ENCODE peak calls at places on chromosomes 2 and 18, in seven cellular contexts. H is spleen, A is breast epithelium, L is GM23338, G is Karpas-422, K is tibial artery, R is Peyer's patch. W is an unnamed sample.

GRCh38 chr2:120445431-120446143 is 99.7 kb downstream of the INHBB start:
- DNase-seq in H (peak), A (no peak), L (no peak), G (no peak), K (no peak), R (no peak), W (no peak)

GRCh38 chr2:58976374-58977055 is 735.4 kb upstream of the FANCL start:
- DNase-seq in H (no peak), A (no peak), L (peak), G (no peak), K (no peak), R (no peak), W (no peak)

GRCh38 chr2:138003411-138003810 is 39.1 kb downstream of the HNMT start:
- DNase-seq in H (no peak), A (no peak), L (no peak), G (no peak), K (no peak), R (no peak), W (no peak)

GRCh38 chr2:196783431-196784094 is 15.9 kb downstream of the GTF3C3 start:
- DNase-seq in H (no peak), A (no peak), L (no peak), G (no peak), K (no peak), R (no peak), W (no peak)

GRCh38 chr2:223003191-223003590 is 48.8 kb upstream of the KCNE4 start:
- DNase-seq in H (no peak), A (no peak), L (no peak), G (no peak), K (no peak), R (no peak), W (no peak)

GRCh38 chr2:149346272-149346671 is 15.9 kb downstream of the LYPD6 start:
- DNase-seq in H (no peak), A (no peak), L (no peak), G (no peak), K (no peak), R (no peak), W (no peak)

GRCh38 chr2:128270306-128271185 is 48.1 kb downstream of the HS6ST1 start:
- DNase-seq in H (peak), A (peak), L (no peak), G (no peak), K (no peak), R (peak), W (no peak)

GRCh38 chr18:24657461-24657860 is 197.0 kb downstream of the HRH4 start:
- DNase-seq in H (peak), A (no peak), L (no peak), G (no peak), K (no peak), R (no peak), W (no peak)

GRCh38 chr2:75210409-75210808 is 11.1 kb upstream of the TACR1 start:
- DNase-seq in H (no peak), A (no peak), L (no peak), G (no peak), K (no peak), R (no peak), W (no peak)

GRCh38 chr2:72138921-72139381 is 8.7 kb downstream of the CYP26B1 start:
- DNase-seq in H (peak), A (no peak), L (no peak), G (no peak), K (no peak), R (peak), W (no peak)

GRCh38 chr2:23385351-23385747 is 370 bp downstream of the KLHL29 start:
- DNase-seq in H (peak), A (no peak), L (peak), G (peak), K (peak), R (peak), W (no peak)

GRCh38 chr2:103161456-103162289 is 399.8 kb downstream of the TMEM182 start:
- DNase-seq in H (no peak), A (no peak), L (peak), G (peak), K (peak), R (no peak), W (no peak)

GRCh38 chr2:235618039-235618438 is 124.2 kb downstream of the AGAP1 start:
- DNase-seq in H (no peak), A (no peak), L (no peak), G (no peak), K (no peak), R (no peak), W (no peak)

GRCh38 chr2:62794791-62795190 is 89.3 kb downstream of the EHBP1 start:
- DNase-seq in H (no peak), A (no peak), L (no peak), G (no peak), K (no peak), R (no peak), W (no peak)

GRCh38 chr2:9188823-9189222 is 17.8 kb upstream of the ASAP2 start:
- DNase-seq in H (no peak), A (no peak), L (no peak), G (no peak), K (no peak), R (no peak), W (no peak)

GRCh38 chr18:35005963-35006577 is 35.1 kb upstream of the MAPRE2 start:
- DNase-seq in H (no peak), A (no peak), L (peak), G (peak), K (no peak), R (no peak), W (no peak)

GRCh38 chr18:63017977-63018376 is 301.6 kb downstream of the BCL2 start:
- DNase-seq in H (no peak), A (no peak), L (no peak), G (no peak), K (no peak), R (no peak), W (no peak)

GRCh38 chr2:7913956-7914355 is 767.9 kb upstream of the ID2 start:
- DNase-seq in H (no peak), A (no peak), L (no peak), G (no peak), K (no peak), R (no peak), W (no peak)

GRCh38 chr2:78023356-78023755 is 501.2 kb upstream of the LRRTM4 start:
- DNase-seq in H (no peak), A (no peak), L (peak), G (no peak), K (no peak), R (no peak), W (no peak)

GRCh38 chr2:157825885-157826284 is 50.2 kb downstream of the ACVR1 start:
- DNase-seq in H (no peak), A (no peak), L (no peak), G (no peak), K (peak), R (no peak), W (peak)

GRCh38 chr2:201483337-201483736 is 31.8 kb downstream of the STRADB start:
- DNase-seq in H (no peak), A (no peak), L (no peak), G (no peak), K (no peak), R (no peak), W (no peak)

GRCh38 chr2:162242586-162243304 is 500 bp downstream of the FAP start:
- DNase-seq in H (no peak), A (no peak), L (no peak), G (no peak), K (no peak), R (no peak), W (no peak)

GRCh38 chr2:20292984-20293383 is 57.7 kb downstream of the PUM2 start:
- DNase-seq in H (no peak), A (no peak), L (no peak), G (no peak), K (no peak), R (no peak), W (no peak)

GRCh38 chr2:233130024-233130423 is 69.9 kb downstream of the INPP5D start:
- DNase-seq in H (peak), A (no peak), L (no peak), G (no peak), K (no peak), R (no peak), W (no peak)

GRCh38 chr2:106030287-106031268 is 163.5 kb downstream of the UXS1 start:
- DNase-seq in H (no peak), A (no peak), L (no peak), G (no peak), K (peak), R (peak), W (no peak)

GRCh38 chr2:232537079-232537478 is 2.4 kb upstream of the CHRNG start:
- DNase-seq in H (peak), A (no peak), L (peak), G (peak), K (no peak), R (peak), W (peak)

GRCh38 chr2:182302174-182302573 is 124.7 kb downstream of the PDE1A start:
- DNase-seq in H (no peak), A (no peak), L (no peak), G (no peak), K (no peak), R (no peak), W (no peak)

GRCh38 chr2:203669820-203670219 is 36.6 kb upstream of the CD28 start:
- DNase-seq in H (no peak), A (no peak), L (no peak), G (no peak), K (no peak), R (no peak), W (no peak)

GRCh38 chr18:76274470-76275289 is 220.4 kb downstream of the ZNF516 start:
- DNase-seq in H (no peak), A (no peak), L (peak), G (peak), K (no peak), R (no peak), W (no peak)

GRCh38 chr18:67342159-67342558 is 174.4 kb downstream of the DSEL start:
- DNase-seq in H (no peak), A (no peak), L (no peak), G (no peak), K (no peak), R (no peak), W (no peak)

GRCh38 chr18:27363918-27364317 is 178.8 kb upstream of the CHST9 start:
- DNase-seq in H (no peak), A (no peak), L (peak), G (peak), K (no peak), R (no peak), W (no peak)

GRCh38 chr2:202387608-202388342 is 11.6 kb downstream of the BMPR2 start:
- DNase-seq in H (no peak), A (no peak), L (no peak), G (no peak), K (no peak), R (no peak), W (no peak)

GRCh38 chr2:46825231-46825957 is 90.2 kb downstream of the MCFD2 start:
- DNase-seq in H (no peak), A (no peak), L (no peak), G (no peak), K (peak), R (no peak), W (no peak)

GRCh38 chr2:176999331-176999730 is 213.3 kb upstream of the HNRNPA3 start:
- DNase-seq in H (no peak), A (no peak), L (no peak), G (no peak), K (no peak), R (no peak), W (no peak)

GRCh38 chr2:241217320-241218031 is 29.0 kb downstream of the ANO7 start:
- DNase-seq in H (peak), A (peak), L (peak), G (no peak), K (peak), R (peak), W (peak)

GRCh38 chr2:160940271-160940670 is 220.0 kb upstream of the TANK start:
- DNase-seq in H (no peak), A (no peak), L (no peak), G (no peak), K (no peak), R (no peak), W (no peak)

DNA sequence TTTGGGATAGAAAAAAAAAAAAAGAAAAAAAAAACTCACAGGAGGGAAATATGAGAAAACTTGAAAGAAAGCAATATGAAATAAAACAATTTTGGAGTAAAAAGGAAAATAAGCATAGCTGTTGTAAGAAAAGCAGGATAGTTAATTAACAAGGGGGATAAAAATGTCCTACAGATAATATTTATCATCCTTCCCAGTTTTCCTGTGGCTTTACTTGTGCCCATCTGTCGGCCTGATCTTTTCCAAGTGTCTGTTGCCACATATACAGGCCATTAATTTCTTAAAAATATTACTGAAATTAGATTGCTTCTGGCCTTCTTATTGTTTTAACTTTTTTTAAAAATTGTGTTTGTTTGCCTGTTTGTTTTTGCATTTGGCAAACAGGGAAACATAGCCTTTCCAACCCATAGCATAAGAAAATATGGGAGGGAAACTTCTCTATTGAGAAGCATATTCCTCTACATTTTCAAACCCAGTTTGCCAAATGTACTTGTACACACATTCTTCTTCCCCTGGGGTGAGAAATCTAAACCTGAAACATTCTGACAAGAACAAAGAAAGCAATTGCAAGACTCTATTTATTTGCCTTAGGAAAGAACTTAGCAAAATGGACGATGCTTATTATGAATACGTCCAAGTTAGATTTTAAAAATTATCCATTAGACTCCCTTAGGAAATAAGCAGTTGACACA is 272.3 kb downstream of the CDH20 start:
- DNase-seq in H (no peak), A (no peak), L (no peak), G (no peak), K (no peak), R (no peak), W (no peak)
- H3K27ac ChIP-seq in H (no peak), A (peak), L (peak), G (no peak), K (peak), R (no peak), W (peak)

GRCh38 chr2:159071190-159071915 is 102.9 kb downstream of the TANC1 start:
- DNase-seq in H (no peak), A (no peak), L (no peak), G (no peak), K (no peak), R (no peak), W (no peak)

GRCh38 chr2:159074605-159075004 is 106.2 kb downstream of the TANC1 start:
- DNase-seq in H (no peak), A (no peak), L (no peak), G (no peak), K (no peak), R (no peak), W (no peak)

GRCh38 chr2:159073256-159073655 is 104.8 kb downstream of the TANC1 start:
- DNase-seq in H (no peak), A (no peak), L (no peak), G (no peak), K (no peak), R (no peak), W (no peak)

GRCh38 chr2:159070235-159070634 is 101.8 kb downstream of the TANC1 start:
- DNase-seq in H (no peak), A (no peak), L (no peak), G (no peak), K (no peak), R (no peak), W (no peak)

GRCh38 chr2:159072795-159073194 is 104.4 kb downstream of the TANC1 start:
- DNase-seq in H (no peak), A (no peak), L (no peak), G (no peak), K (no peak), R (no peak), W (no peak)
- H3K27ac ChIP-seq in H (no peak), A (no peak), L (no peak), G (no peak), K (no peak), R (no peak), W (no peak)

DNA sequence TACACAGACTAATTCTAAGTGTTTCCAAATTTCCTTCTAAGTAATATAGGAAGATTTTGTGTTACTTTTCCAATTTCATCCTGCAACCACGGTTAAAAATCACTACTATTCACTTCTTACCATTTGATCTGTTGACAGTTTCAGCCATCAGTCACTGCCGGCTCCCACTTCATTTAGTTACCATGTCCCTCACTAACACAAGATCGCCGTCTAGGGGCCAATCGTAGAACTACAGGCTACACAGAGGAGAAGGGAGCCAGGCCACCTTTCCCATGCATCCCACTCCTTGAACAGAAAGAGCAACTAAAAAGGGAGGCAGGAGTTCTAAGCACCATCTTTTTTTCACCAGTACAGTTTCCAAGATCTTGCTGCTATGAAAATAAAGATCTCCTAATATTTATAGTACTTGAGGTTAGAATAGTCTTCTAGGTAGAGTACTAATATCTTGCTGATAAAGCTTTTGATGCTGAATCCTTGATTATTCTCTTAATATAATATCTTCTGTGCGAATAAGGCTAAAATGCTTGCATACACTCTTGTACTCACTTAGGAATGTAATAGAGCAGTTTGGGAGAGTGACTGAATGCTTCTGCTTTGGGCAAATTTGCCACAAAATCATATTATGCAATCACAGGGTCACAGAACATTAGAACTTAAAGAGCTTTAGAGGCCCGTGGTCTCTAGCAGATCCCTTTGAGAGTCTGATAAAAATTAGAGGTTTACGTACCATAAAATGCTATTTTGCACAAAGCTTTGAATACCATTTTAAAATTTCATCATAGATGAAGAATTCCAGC is 39.5 kb upstream of the CYP1B1 start:
- DNase-seq in H (peak), A (peak), L (peak), G (peak), K (peak), R (peak), W (peak)
- H3K27ac ChIP-seq in H (peak), A (peak), L (no peak), G (no peak), K (no peak), R (no peak), W (no peak)

GRCh38 chr2:188978291-188979081 is 4.3 kb downstream of the COL3A1 start:
- DNase-seq in H (no peak), A (no peak), L (peak), G (no peak), K (peak), R (no peak), W (no peak)
- H3K27ac ChIP-seq in H (no peak), A (peak), L (no peak), G (no peak), K (peak), R (peak), W (peak)

W was measured in lower lobe of right lung.